ENCODE peak calls at places on chromosomes 2 and 18, in nine cellular contexts. K is neural progenitor cell, A is colonic mucosa, T is left lung, G is HCT116, B is cardiac fibroblast, M is LNCaP clone FGC, D is endodermal cell, N is HFF-Myc. X is an unnamed sample.

GRCh38 chr2:187299122-187299906 is 148.7 kb downstream of the CALCRL start:
- DNase-seq in D (peak; percentile 55), G (no peak), A (no peak), K (no peak), M (no peak), N (peak; percentile 22), B (peak; percentile 58), T (no peak), X (peak; percentile 9)

GRCh38 chr18:55838841-55839240 is 250.8 kb upstream of the TCF4 start:
- DNase-seq in T (no peak), G (no peak), B (no peak), N (no peak), K (no peak), A (no peak), M (no peak), D (no peak), X (no peak)

GRCh38 chr2:231308631-231309414 is 86.7 kb upstream of the B3GNT7 start:
- DNase-seq in T (no peak), G (no peak), A (no peak), N (no peak), D (no peak), B (peak; percentile 22), K (no peak), M (no peak), X (peak; percentile 42)

GRCh38 chr2:46216213-46216612 is 81.0 kb upstream of the EPAS1 start:
- DNase-seq in N (no peak), B (no peak), G (no peak), A (no peak), M (no peak), T (no peak), K (no peak), D (no peak), X (peak; percentile 29)

GRCh38 chr2:238277695-238278094 is 10.7 kb downstream of the PER2 start:
- DNase-seq in M (no peak), A (no peak), N (no peak), B (no peak), K (peak; percentile 66), D (peak; percentile 81), G (no peak), T (peak; percentile 55), X (no peak)

GRCh38 chr2:23491622-23492336 is 106.8 kb downstream of the KLHL29 start:
- DNase-seq in G (no peak), A (no peak), K (no peak), T (no peak), D (no peak), B (no peak), N (no peak), M (no peak), X (no peak)

GRCh38 chr2:111189106-111189505 is 68.4 kb downstream of the BCL2L11 start:
- DNase-seq in D (no peak), A (no peak), K (no peak), N (no peak), B (no peak), M (no peak), T (no peak), G (no peak), X (no peak)

GRCh38 chr18:7198326-7198725 is 32.6 kb upstream of the LRRC30 start:
- DNase-seq in K (no peak), N (no peak), D (no peak), M (no peak), B (peak; percentile 43), G (no peak), A (no peak), T (no peak), X (no peak)

GRCh38 chr2:169069818-169070217 is 455 bp downstream of the DHRS9 start:
- DNase-seq in T (no peak), N (no peak), G (no peak), D (no peak), M (no peak), A (no peak), K (no peak), B (no peak), X (no peak)

GRCh38 chr2:108988076-108988795 is 784 bp downstream of the EDAR start:
- DNase-seq in D (no peak), B (no peak), N (no peak), T (no peak), G (no peak), K (no peak), M (no peak), A (no peak), X (no peak)

GRCh38 chr2:172233947-172234715 is 131.4 kb upstream of the DLX2 start:
- DNase-seq in D (peak; percentile 58), A (peak; percentile 41), B (no peak), T (no peak), N (no peak), M (no peak), G (no peak), K (no peak), X (no peak)

GRCh38 chr18:35378206-35378795 is 1.2 kb upstream of the ZNF396 start:
- DNase-seq in A (no peak), T (no peak), B (peak; percentile 20), N (no peak), K (no peak), G (no peak), M (no peak), D (no peak), X (no peak)

GRCh38 chr2:75077909-75078308 is 119.5 kb downstream of the POLE4 start:
- DNase-seq in D (no peak), G (no peak), K (no peak), M (no peak), B (no peak), A (no peak), T (no peak), N (no peak), X (no peak)

GRCh38 chr18:49178736-49179135 is 228.0 kb upstream of the SMAD7 start:
- DNase-seq in K (peak; percentile 28), M (no peak), A (peak; percentile 29), G (peak; percentile 19), B (peak; percentile 47), T (no peak), N (peak; percentile 19), D (peak; percentile 55), X (no peak)

GRCh38 chr2:144414324-144414845 is 105.5 kb downstream of the ZEB2 start:
- DNase-seq in D (no peak), M (no peak), K (no peak), G (no peak), A (no peak), N (peak; percentile 51), T (peak; percentile 83), B (peak; percentile 94), X (peak; percentile 53)

GRCh38 chr2:150532883-150533282 is 45.4 kb upstream of the RND3 start:
- DNase-seq in G (no peak), N (no peak), M (no peak), A (no peak), D (no peak), K (no peak), T (no peak), B (peak; percentile 61), X (no peak)

GRCh38 chr2:171956135-171956830 is 34.0 kb downstream of the HAT1 start:
- DNase-seq in N (no peak), D (no peak), B (no peak), T (no peak), M (no peak), A (no peak), G (no peak), K (no peak), X (no peak)

GRCh38 chr2:109289823-109290222 is 160.8 kb downstream of the SH3RF3 start:
- DNase-seq in A (no peak), K (no peak), B (no peak), M (no peak), G (no peak), T (no peak), D (no peak), N (no peak), X (no peak)

GRCh38 chr2:96869824-96870630 is at the start of gene SEMA4C:
- DNase-seq in M (no peak), A (peak; percentile 67), T (peak; percentile 86), K (peak; percentile 80), N (no peak), B (peak; percentile 53), G (no peak), D (peak; percentile 84), X (no peak)

GRCh38 chr18:58793361-58793760 is 71.3 kb upstream of the ZNF532 start:
- DNase-seq in D (no peak), N (peak; percentile 88), M (peak; percentile 63), A (no peak), G (no peak), T (no peak), K (no peak), B (peak; percentile 79), X (peak; percentile 37)

GRCh38 chr2:68839260-68839833 is 31.9 kb downstream of the BMP10 start:
- DNase-seq in K (no peak), G (peak; percentile 10), A (no peak), M (no peak), D (peak; percentile 70), T (no peak), B (no peak), N (no peak), X (no peak)
- TF ChIP-seq CTCF in K (peak; percentile 34), G (peak; percentile 55), A (peak; percentile 37), M (peak; percentile 18), D (peak; percentile 72), T (peak; percentile 62), B (peak; percentile 86), N (peak; percentile 72), X (peak; percentile 52)

DNA sequence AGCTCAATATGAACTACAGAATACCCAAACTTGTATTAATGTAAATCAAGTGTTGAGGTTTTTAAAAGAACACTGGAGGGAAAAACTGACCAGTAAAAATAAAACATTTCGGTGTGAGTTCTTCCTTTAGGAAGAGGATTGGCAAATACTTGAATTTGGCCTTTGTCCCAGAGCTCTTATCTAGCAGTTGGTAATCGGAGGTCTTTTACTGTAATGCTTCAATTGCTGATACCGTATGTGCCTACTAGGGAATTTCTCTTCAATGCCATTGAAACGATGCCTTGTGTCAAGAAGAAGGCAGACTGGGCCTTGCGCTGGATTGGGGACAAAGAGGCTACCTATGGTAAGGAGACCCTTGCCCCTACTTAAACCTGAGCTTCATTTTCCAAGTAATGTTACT is 4.1 kb downstream of the RRM2 start:
- DNase-seq in T (no peak), A (no peak), K (no peak), M (no peak), D (no peak), N (no peak), G (no peak), B (peak; percentile 89), X (no peak)
- H3K4me3 ChIP-seq in T (no peak overlapping the region), A (no peak overlapping the region), K (no peak overlapping the region), M (no peak overlapping the region), D (peak overlapping the region; percentile 5), N (no peak overlapping the region), G (no peak overlapping the region), B (no peak overlapping the region), X (no peak overlapping the region)

GRCh38 chr2:195533771-195534642 is 123.0 kb upstream of the SLC39A10 start:
- DNase-seq in T (peak; percentile 58), K (no peak), A (no peak), B (peak; percentile 88), G (peak; percentile 61), D (peak; percentile 53), M (no peak), N (peak; percentile 36), X (peak; percentile 83)
- TF ChIP-seq CTCF in T (no peak), K (no peak), A (no peak), B (peak; percentile 9), G (no peak), D (peak; percentile 26), M (no peak), N (no peak), X (peak; percentile 25)

DNA sequence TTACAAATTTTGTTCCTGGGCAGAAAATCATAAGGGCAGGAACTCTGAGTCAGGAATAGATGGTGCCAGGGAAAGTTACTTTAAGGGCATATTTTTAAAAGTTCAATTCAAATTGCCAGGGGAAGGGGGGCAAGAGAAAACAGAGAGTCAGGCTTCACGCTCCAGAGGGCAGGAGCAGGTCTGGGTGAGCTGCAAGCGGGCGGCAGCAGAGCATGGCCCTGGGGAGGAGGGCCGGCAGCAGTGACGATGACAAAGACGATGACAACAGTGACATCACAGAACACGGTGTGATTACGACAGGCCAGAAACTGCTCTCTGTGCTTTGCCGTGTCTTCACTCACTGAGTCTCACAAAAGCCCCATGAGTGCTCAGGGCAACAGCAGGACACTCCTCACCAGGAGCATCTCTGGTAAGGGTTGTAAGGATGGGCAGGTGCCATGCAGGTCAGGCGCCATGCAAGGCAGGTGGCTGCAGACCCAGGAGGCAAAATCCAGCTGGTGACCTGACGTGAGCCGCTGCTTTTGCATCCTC is 23.3 kb downstream of the CHST10 start:
- DNase-seq in A (no peak), T (no peak), M (no peak), D (no peak), G (no peak), K (no peak), N (no peak), B (no peak), X (no peak)
- H3K4me3 ChIP-seq in A (no peak overlapping the region), T (no peak overlapping the region), M (no peak overlapping the region), D (no peak overlapping the region), G (no peak overlapping the region), K (no peak overlapping the region), N (no peak overlapping the region), B (no peak overlapping the region), X (no peak overlapping the region)

X was measured in astrocyte of the cerebellum.